ENCODE peak calls at places on chromosomes 5 and 9, in five cellular contexts. S is neuronal stem cell; L is SK-MEL-5; Y is H7; N is activated CD4-positive, alpha-beta memory T cell treated with anti-CD3 and anti-CD28 coated beads, Interleukin-2, amount 10 ng/mL, durations not matched to agents 7 days and 5 days. D is an unnamed sample.

GRCh38 chr5:122921826-122922225 is 76.4 kb downstream of the SNX24 start:
- DNase-seq in S (no peak), L (no peak), Y (peak), N (no peak), D (no peak)

GRCh38 chr5:14767942-14768837 is 103.4 kb downstream of the ANKH start:
- DNase-seq in S (no peak), L (no peak), Y (no peak), N (no peak), D (no peak)

GRCh38 chr5:31412324-31412723 is 119.6 kb downstream of the DROSHA start:
- DNase-seq in S (no peak), L (no peak), Y (no peak), N (no peak), D (peak)

GRCh38 chr5:143402464-143403356 is 776 bp downstream of the NR3C1 start:
- DNase-seq in S (peak), L (peak), Y (peak), N (peak), D (peak)

GRCh38 chr5:105868038-105868775 is 1802.5 kb downstream of the EFNA5 start:
- DNase-seq in S (no peak), L (peak), Y (no peak), N (no peak), D (no peak)

GRCh38 chr5:69492391-69493234 is at the start of gene OCLN:
- DNase-seq in S (peak), L (peak), Y (peak), N (no peak), D (peak)

GRCh38 chr9:96450613-96451544 is 910 bp downstream of the HABP4 start:
- DNase-seq in S (no peak), L (no peak), Y (peak), N (peak), D (no peak)

GRCh38 chr9:72564517-72565281 is 43.3 kb downstream of the TMC1 start:
- DNase-seq in S (no peak), L (no peak), Y (no peak), N (no peak), D (no peak)

GRCh38 chr9:87685431-87685830 is 40.5 kb upstream of the CTSL start:
- DNase-seq in S (no peak), L (no peak), Y (no peak), N (no peak), D (no peak)

GRCh38 chr5:147628054-147628895 is 118.4 kb upstream of the DPYSL3 start:
- DNase-seq in S (peak), L (peak), Y (peak), N (peak), D (peak)

GRCh38 chr9:111271481-111272080 is 58.4 kb downstream of the OR2K2 start:
- DNase-seq in S (no peak), L (no peak), Y (no peak), N (no peak), D (no peak)